ENCODE peak calls at places on chromosomes 4 and X, in seven cellular contexts. W, L, F, H, R, T and A are unnamed samples.

GRCh38 chr4:182944484-182945227 is 27.5 kb upstream of the DCTD start:
- DNase-seq in W (no peak), L (no peak), F (no peak), H (no peak), R (no peak), T (no peak), A (no peak)

GRCh38 chrX:134294548-134294947 is 57.6 kb downstream of the CCDC160 start:
- DNase-seq in W (no peak), L (peak; percentile 11), F (peak; percentile 5), H (no peak), R (no peak), T (peak; percentile 4), A (no peak)

GRCh38 chrX:71859637-71860036 is 51.0 kb upstream of the NHSL2 start:
- DNase-seq in W (peak; percentile 19), L (peak; percentile 28), F (peak; percentile 50), H (no peak), R (no peak), T (peak; percentile 45), A (no peak)

GRCh38 chrX:118847676-118848075 is 24.1 kb downstream of the ZCCHC12 start:
- DNase-seq in W (no peak), L (peak; percentile 43), F (peak; percentile 64), H (no peak), R (peak; percentile 51), T (peak; percentile 53), A (no peak)

GRCh38 chr4:12409507-12410190 is 981.0 kb upstream of the HS3ST1 start:
- DNase-seq in W (no peak), L (peak; percentile 83), F (no peak), H (no peak), R (no peak), T (peak; percentile 69), A (no peak)

GRCh38 chr4:168451744-168452394 is 28.4 kb downstream of the DDX60L start:
- DNase-seq in W (no peak), L (peak; percentile 83), F (peak; percentile 63), H (no peak), R (no peak), T (peak; percentile 87), A (no peak)

GRCh38 chrX:110415440-110416167 is 57.0 kb downstream of the RTL9 start:
- DNase-seq in W (no peak), L (peak; percentile 25), F (peak; percentile 78), H (no peak), R (no peak), T (peak; percentile 83), A (no peak)

GRCh38 chr4:33924801-33925200 is 2319.5 kb downstream of the ARAP2 start:
- DNase-seq in W (no peak), L (no peak), F (peak; percentile 14), H (no peak), R (no peak), T (peak; percentile 2), A (no peak)

GRCh38 chr4:165556383-165556782 is 177.6 kb downstream of the CPE start:
- DNase-seq in W (no peak), L (peak; percentile 62), F (no peak), H (no peak), R (no peak), T (peak; percentile 6), A (no peak)

GRCh38 chr4:138438608-138439007 is 196.5 kb upstream of the SLC7A11 start:
- DNase-seq in W (no peak), L (no peak), F (no peak), H (no peak), R (no peak), T (no peak), A (no peak)

GRCh38 chr4:26237916-26238315 is 82.9 kb upstream of the RBPJ start:
- DNase-seq in W (no peak), L (no peak), F (no peak), H (no peak), R (no peak), T (no peak), A (no peak)

GRCh38 chrX:155314260-155314659 is 20.2 kb downstream of the CLIC2 start:
- DNase-seq in W (no peak), L (no peak), F (no peak), H (no peak), R (no peak), T (no peak), A (no peak)

GRCh38 chr4:89645512-89645911 is 191.4 kb downstream of the SNCA start:
- DNase-seq in W (no peak), L (no peak), F (no peak), H (no peak), R (no peak), T (no peak), A (no peak)

GRCh38 chr4:89639395-89639794 is 197.6 kb downstream of the SNCA start:
- DNase-seq in W (no peak), L (no peak), F (no peak), H (no peak), R (no peak), T (no peak), A (no peak)

GRCh38 chr4:89640620-89641366 is 196.2 kb downstream of the SNCA start:
- DNase-seq in W (no peak), L (peak; percentile 64), F (peak; percentile 77), H (no peak), R (peak; percentile 40), T (peak; percentile 64), A (peak; percentile 73)

GRCh38 chr4:89641367-89641687 is 195.6 kb downstream of the SNCA start:
- DNase-seq in W (no peak), L (no peak), F (no peak), H (no peak), R (no peak), T (no peak), A (no peak)
- TF ChIP-seq CTCF in W (no peak), L (no peak), F (no peak), H (no peak), R (no peak), T (no peak), A (no peak)

GRCh38 chrX:45900751-45901150 is 644.5 kb downstream of the ZNF674 start:
- DNase-seq in W (no peak), L (no peak), F (peak; percentile 60), H (no peak), R (no peak), T (peak; percentile 37), A (no peak)

GRCh38 chrX:45907776-45908175 is 637.4 kb downstream of the ZNF674 start:
- DNase-seq in W (no peak), L (no peak), F (no peak), H (no peak), R (no peak), T (no peak), A (no peak)

GRCh38 chrX:45903781-45904201 is 641.4 kb downstream of the ZNF674 start:
- DNase-seq in W (no peak), L (peak; percentile 19), F (no peak), H (peak; percentile 24), R (no peak), T (no peak), A (no peak)
- TF ChIP-seq CTCF in W (no peak), L (no peak), F (no peak), H (no peak), R (no peak), T (no peak), A (no peak)

GRCh38 chrX:12894074-12894691 is 12.2 kb upstream of the TLR8 start:
- DNase-seq in W (peak; percentile 37), L (peak; percentile 24), F (peak; percentile 31), H (no peak), R (peak; percentile 33), T (peak; percentile 18), A (no peak)
- TF ChIP-seq CTCF in W (peak; percentile 63), L (peak; percentile 66), F (peak; percentile 47), H (peak; percentile 13), R (peak; percentile 50), T (peak; percentile 66), A (no peak)

GRCh38 chrX:50206753-50207152 is 2.2 kb downstream of the CCNB3 start:
- DNase-seq in W (no peak), L (no peak), F (no peak), H (no peak), R (no peak), T (no peak), A (no peak)

GRCh38 chrX:50211510-50211909 is 6.9 kb downstream of the CCNB3 start:
- DNase-seq in W (no peak), L (peak; percentile 27), F (no peak), H (no peak), R (no peak), T (peak; percentile 37), A (no peak)
- TF ChIP-seq CTCF in W (no peak), L (peak; percentile 31), F (peak; percentile 8), H (no peak), R (peak; percentile 6), T (peak; percentile 31), A (no peak)

DNA sequence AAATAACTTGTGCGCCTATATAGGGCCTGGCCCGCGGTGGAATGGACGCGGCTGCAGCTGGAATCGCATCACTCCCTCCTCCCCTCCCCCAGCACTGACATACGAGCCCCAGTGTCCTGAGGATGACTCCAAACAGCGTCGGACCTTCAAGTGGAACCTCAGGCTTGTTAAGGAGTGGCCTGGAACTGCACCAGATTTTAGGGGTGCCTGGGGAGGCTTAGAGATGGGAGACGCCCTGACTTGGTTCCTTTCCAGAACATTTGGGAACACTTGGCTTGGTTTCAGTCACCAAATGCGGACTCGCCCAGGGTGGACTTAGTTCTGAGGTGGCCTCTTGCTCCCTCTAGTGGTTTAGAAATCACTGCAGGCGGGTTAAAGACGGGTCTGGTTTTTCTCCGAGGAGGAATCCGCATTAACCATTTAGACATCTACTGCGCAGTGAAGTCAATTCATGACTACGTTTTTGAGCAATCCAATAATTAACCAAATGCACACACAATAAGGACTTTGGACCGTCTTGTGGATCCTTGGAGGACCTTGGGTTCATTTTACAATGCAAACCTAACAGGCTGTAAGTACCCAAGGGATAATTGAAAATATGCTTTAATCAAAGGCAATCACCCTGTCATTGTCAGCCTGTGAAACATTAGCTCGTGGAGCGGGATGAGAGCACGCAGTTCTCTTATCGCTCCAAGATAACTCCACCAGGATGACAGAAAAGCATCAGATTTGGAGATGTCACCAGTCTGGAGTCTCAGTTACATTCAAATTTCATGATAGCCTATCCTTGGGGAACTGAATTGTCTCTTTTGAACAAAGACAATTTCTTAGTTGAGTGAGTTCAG is 11.2 kb upstream of the PDGFRA start:
- DNase-seq in W (peak; percentile 46), L (peak; percentile 80), F (peak; percentile 96), H (peak; percentile 57), R (peak; percentile 61), T (peak; percentile 98), A (no peak)
- TF ChIP-seq CTCF in W (peak; percentile 83), L (peak; percentile 94), F (peak; percentile 80), H (peak; percentile 64), R (peak; percentile 75), T (peak; percentile 92), A (peak; percentile 89)